ENCODE peak calls at places on chromosomes 4 and X, in eight cellular contexts. One of them, this sample, is unnamed.

GRCh38 chr4:186739317-186739716 is 15.7 kb upstream of the FAT1 start:
- DNase-seq in body of pancreas: no peak
- DNase-seq in uterus: no peak
- DNase-seq in PC-3: no peak
- DNase-seq in IMR-90: no peak
- DNase-seq in cardiac muscle cell: no peak
- DNase-seq in mammary epithelial cell: no peak
- DNase-seq in upper lobe of right lung: no peak
- DNase-seq in this sample: no peak

GRCh38 chrX:22760513-22761057 is 239.2 kb upstream of the DDX53 start:
- DNase-seq in body of pancreas: no peak
- DNase-seq in uterus: no peak
- DNase-seq in PC-3: no peak
- DNase-seq in IMR-90: no peak
- DNase-seq in cardiac muscle cell: no peak
- DNase-seq in mammary epithelial cell: no peak
- DNase-seq in upper lobe of right lung: no peak
- DNase-seq in this sample: no peak

GRCh38 chr4:173591760-173592159 is 61.7 kb upstream of the HAND2 start:
- DNase-seq in body of pancreas: no peak
- DNase-seq in uterus: no peak
- DNase-seq in PC-3: no peak
- DNase-seq in IMR-90: no peak
- DNase-seq in cardiac muscle cell: no peak
- DNase-seq in mammary epithelial cell: no peak
- DNase-seq in upper lobe of right lung: no peak
- DNase-seq in this sample: no peak

GRCh38 chr4:143514432-143514831 is 930 bp downstream of the SMARCA5 start:
- DNase-seq in body of pancreas: peak; percentile 46
- DNase-seq in uterus: peak; percentile 33
- DNase-seq in PC-3: peak; percentile 33
- DNase-seq in IMR-90: peak; percentile 48
- DNase-seq in cardiac muscle cell: peak; percentile 69
- DNase-seq in mammary epithelial cell: peak; percentile 48
- DNase-seq in upper lobe of right lung: peak; percentile 68
- DNase-seq in this sample: peak; percentile 58

GRCh38 chrX:134512566-134512965 is 52.6 kb downstream of the HPRT1 start:
- DNase-seq in body of pancreas: no peak
- DNase-seq in uterus: no peak
- DNase-seq in PC-3: peak; percentile 91
- DNase-seq in IMR-90: peak; percentile 89
- DNase-seq in cardiac muscle cell: peak; percentile 68
- DNase-seq in mammary epithelial cell: peak; percentile 88
- DNase-seq in upper lobe of right lung: no peak
- DNase-seq in this sample: no peak

GRCh38 chr4:184370711-184371389 is 103.5 kb downstream of the IRF2 start:
- DNase-seq in body of pancreas: no peak
- DNase-seq in uterus: no peak
- DNase-seq in PC-3: no peak
- DNase-seq in IMR-90: peak; percentile 29
- DNase-seq in cardiac muscle cell: peak; percentile 85
- DNase-seq in mammary epithelial cell: no peak
- DNase-seq in upper lobe of right lung: no peak
- DNase-seq in this sample: no peak

GRCh38 chrX:46582325-46582724 is 8.8 kb downstream of the CHST7 start:
- DNase-seq in body of pancreas: no peak
- DNase-seq in uterus: no peak
- DNase-seq in PC-3: peak; percentile 42
- DNase-seq in IMR-90: peak; percentile 41
- DNase-seq in cardiac muscle cell: peak; percentile 49
- DNase-seq in mammary epithelial cell: peak; percentile 37
- DNase-seq in upper lobe of right lung: no peak
- DNase-seq in this sample: no peak

GRCh38 chr4:87633239-87633638 is 16.8 kb upstream of the DMP1 start:
- DNase-seq in body of pancreas: no peak
- DNase-seq in uterus: no peak
- DNase-seq in PC-3: no peak
- DNase-seq in IMR-90: peak; percentile 3
- DNase-seq in cardiac muscle cell: peak; percentile 80
- DNase-seq in mammary epithelial cell: no peak
- DNase-seq in upper lobe of right lung: no peak
- DNase-seq in this sample: peak; percentile 32

GRCh38 chr4:174686826-174687225 is 142.2 kb downstream of the GLRA3 start:
- DNase-seq in body of pancreas: no peak
- DNase-seq in uterus: no peak
- DNase-seq in PC-3: no peak
- DNase-seq in IMR-90: no peak
- DNase-seq in cardiac muscle cell: no peak
- DNase-seq in mammary epithelial cell: no peak
- DNase-seq in upper lobe of right lung: no peak
- DNase-seq in this sample: no peak

GRCh38 chr4:74228691-74229640 is 71.0 kb downstream of the MTHFD2L start:
- DNase-seq in body of pancreas: peak; percentile 80
- DNase-seq in uterus: peak; percentile 33
- DNase-seq in PC-3: peak; percentile 97
- DNase-seq in IMR-90: peak; percentile 67
- DNase-seq in cardiac muscle cell: peak; percentile 89
- DNase-seq in mammary epithelial cell: peak; percentile 68
- DNase-seq in upper lobe of right lung: peak; percentile 70
- DNase-seq in this sample: peak; percentile 66

GRCh38 chrX:47169273-47169672 is 24.3 kb downstream of the RBM10 start:
- DNase-seq in body of pancreas: no peak
- DNase-seq in uterus: no peak
- DNase-seq in PC-3: no peak
- DNase-seq in IMR-90: no peak
- DNase-seq in cardiac muscle cell: no peak
- DNase-seq in mammary epithelial cell: no peak
- DNase-seq in upper lobe of right lung: peak; percentile 10
- DNase-seq in this sample: no peak

GRCh38 chrX:118976599-118977340 is 2.4 kb downstream of the LONRF3 start:
- DNase-seq in body of pancreas: peak; percentile 67
- DNase-seq in uterus: peak; percentile 43
- DNase-seq in PC-3: peak; percentile 70
- DNase-seq in IMR-90: no peak
- DNase-seq in cardiac muscle cell: peak; percentile 16
- DNase-seq in mammary epithelial cell: no peak
- DNase-seq in upper lobe of right lung: peak; percentile 85
- DNase-seq in this sample: peak; percentile 65

GRCh38 chr4:8308856-8309771 is 39.6 kb downstream of the HTRA3 start:
- DNase-seq in body of pancreas: peak; percentile 18
- DNase-seq in uterus: peak; percentile 81
- DNase-seq in PC-3: no peak
- DNase-seq in IMR-90: peak; percentile 44
- DNase-seq in cardiac muscle cell: peak; percentile 67
- DNase-seq in mammary epithelial cell: no peak
- DNase-seq in upper lobe of right lung: peak; percentile 67
- DNase-seq in this sample: no peak

GRCh38 chr4:67550491-67551256 is 5.4 kb upstream of the CENPC start:
- DNase-seq in body of pancreas: no peak
- DNase-seq in uterus: no peak
- DNase-seq in PC-3: no peak
- DNase-seq in IMR-90: no peak
- DNase-seq in cardiac muscle cell: no peak
- DNase-seq in mammary epithelial cell: no peak
- DNase-seq in upper lobe of right lung: no peak
- DNase-seq in this sample: no peak

GRCh38 chr4:128565565-128566186 is 243.8 kb upstream of the JADE1 start:
- DNase-seq in body of pancreas: peak; percentile 83
- DNase-seq in uterus: peak; percentile 32
- DNase-seq in PC-3: peak; percentile 46
- DNase-seq in IMR-90: no peak
- DNase-seq in cardiac muscle cell: peak; percentile 67
- DNase-seq in mammary epithelial cell: no peak
- DNase-seq in upper lobe of right lung: peak; percentile 69
- DNase-seq in this sample: peak; percentile 83

GRCh38 chr4:5033266-5033945 is 14.1 kb upstream of the CYTL1 start:
- DNase-seq in body of pancreas: no peak
- DNase-seq in uterus: peak; percentile 27
- DNase-seq in PC-3: no peak
- DNase-seq in IMR-90: no peak
- DNase-seq in cardiac muscle cell: peak; percentile 41
- DNase-seq in mammary epithelial cell: no peak
- DNase-seq in upper lobe of right lung: no peak
- DNase-seq in this sample: peak; percentile 24

GRCh38 chrX:149940015-149940716 is 1.9 kb upstream of the EOLA2 start:
- DNase-seq in body of pancreas: peak; percentile 96
- DNase-seq in uterus: peak; percentile 94
- DNase-seq in PC-3: peak; percentile 94
- DNase-seq in IMR-90: peak; percentile 98
- DNase-seq in cardiac muscle cell: peak; percentile 99
- DNase-seq in mammary epithelial cell: peak; percentile 94
- DNase-seq in upper lobe of right lung: peak; percentile 96
- DNase-seq in this sample: peak; percentile 98
- TF ChIP-seq CTCF in body of pancreas: peak; percentile 65
- TF ChIP-seq CTCF in uterus: peak; percentile 59
- TF ChIP-seq CTCF in PC-3: no peak
- TF ChIP-seq CTCF in IMR-90: peak; percentile 57
- TF ChIP-seq CTCF in cardiac muscle cell: no peak
- TF ChIP-seq CTCF in mammary epithelial cell: peak; percentile 29
- TF ChIP-seq CTCF in upper lobe of right lung: peak; percentile 48
- TF ChIP-seq CTCF in this sample: peak; percentile 28

GRCh38 chr4:2081540-2081939 is 22.4 kb downstream of the NAT8L start:
- DNase-seq in body of pancreas: no peak
- DNase-seq in uterus: no peak
- DNase-seq in PC-3: no peak
- DNase-seq in IMR-90: no peak
- DNase-seq in cardiac muscle cell: no peak
- DNase-seq in mammary epithelial cell: no peak
- DNase-seq in upper lobe of right lung: peak; percentile 40
- DNase-seq in this sample: no peak
- H3K4me1 ChIP-seq in body of pancreas: no peaks in the 10 kb centered on the region
- H3K4me1 ChIP-seq in uterus: no peaks in the 10 kb centered on the region
- H3K4me1 ChIP-seq in PC-3: peaks cover 4% of the 10 kb centered on the region
- H3K4me1 ChIP-seq in IMR-90: no peaks in the 10 kb centered on the region
- H3K4me1 ChIP-seq in cardiac muscle cell: no peaks in the 10 kb centered on the region
- H3K4me1 ChIP-seq in mammary epithelial cell: no peaks in the 10 kb centered on the region
- H3K4me1 ChIP-seq in upper lobe of right lung: no peaks in the 10 kb centered on the region
- H3K4me1 ChIP-seq in this sample: no peaks in the 10 kb centered on the region

GRCh38 chr4:176995-177394 is 52.7 kb downstream of the ZNF718 start:
- DNase-seq in body of pancreas: no peak
- DNase-seq in uterus: no peak
- DNase-seq in PC-3: no peak
- DNase-seq in IMR-90: no peak
- DNase-seq in cardiac muscle cell: no peak
- DNase-seq in mammary epithelial cell: no peak
- DNase-seq in upper lobe of right lung: no peak
- DNase-seq in this sample: no peak

GRCh38 chr4:175986-176385 is 51.7 kb downstream of the ZNF718 start:
- DNase-seq in body of pancreas: no peak
- DNase-seq in uterus: no peak
- DNase-seq in PC-3: no peak
- DNase-seq in IMR-90: no peak
- DNase-seq in cardiac muscle cell: no peak
- DNase-seq in mammary epithelial cell: no peak
- DNase-seq in upper lobe of right lung: no peak
- DNase-seq in this sample: no peak

GRCh38 chr4:173666-174314 is 49.5 kb downstream of the ZNF718 start:
- DNase-seq in body of pancreas: no peak
- DNase-seq in uterus: no peak
- DNase-seq in PC-3: no peak
- DNase-seq in IMR-90: no peak
- DNase-seq in cardiac muscle cell: no peak
- DNase-seq in mammary epithelial cell: no peak
- DNase-seq in upper lobe of right lung: no peak
- DNase-seq in this sample: no peak
- H3K9me3 ChIP-seq in body of pancreas: peaks cover 57% of the 10 kb centered on the region
- H3K9me3 ChIP-seq in uterus: no peaks in the 10 kb centered on the region
- H3K9me3 ChIP-seq in PC-3: peaks cover 7% of the 10 kb centered on the region
- H3K9me3 ChIP-seq in IMR-90: peaks cover 36% of the 10 kb centered on the region
- H3K9me3 ChIP-seq in cardiac muscle cell: peaks cover 2% of the 10 kb centered on the region
- H3K9me3 ChIP-seq in mammary epithelial cell: peaks cover 34% of the 10 kb centered on the region
- H3K9me3 ChIP-seq in upper lobe of right lung: peaks cover 77% of the 10 kb centered on the region
- H3K9me3 ChIP-seq in this sample: peaks cover 9% of the 10 kb centered on the region

DNA sequence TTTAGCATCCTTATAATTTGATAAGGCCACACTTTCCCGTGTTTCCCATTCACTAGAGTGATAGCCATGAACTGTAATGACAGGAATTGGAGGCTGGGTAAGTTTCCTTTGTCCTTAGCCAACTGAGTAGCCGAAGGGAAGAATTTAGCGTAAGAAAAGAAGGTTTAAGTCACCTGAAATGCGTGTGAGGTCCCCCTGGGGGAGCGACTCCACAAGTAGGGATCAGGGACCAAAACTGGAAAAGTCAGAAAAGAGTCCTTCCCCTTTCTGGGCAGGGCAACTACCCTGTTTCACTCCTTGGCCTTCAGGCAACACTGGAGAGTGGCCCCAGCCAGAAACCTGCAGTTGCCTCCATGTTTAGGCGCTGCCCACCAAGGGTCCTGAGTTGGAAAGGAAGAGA is 81.6 kb upstream of the MED14 start:
- DNase-seq in body of pancreas: no peak
- DNase-seq in uterus: no peak
- DNase-seq in PC-3: no peak
- DNase-seq in IMR-90: no peak
- DNase-seq in cardiac muscle cell: no peak
- DNase-seq in mammary epithelial cell: no peak
- DNase-seq in upper lobe of right lung: no peak
- DNase-seq in this sample: no peak
- TF ChIP-seq CTCF in body of pancreas: no peak
- TF ChIP-seq CTCF in uterus: no peak
- TF ChIP-seq CTCF in PC-3: no peak
- TF ChIP-seq CTCF in IMR-90: no peak
- TF ChIP-seq CTCF in cardiac muscle cell: no peak
- TF ChIP-seq CTCF in mammary epithelial cell: no peak
- TF ChIP-seq CTCF in upper lobe of right lung: no peak
- TF ChIP-seq CTCF in this sample: no peak

GRCh38 chrX:25013593-25014365 is 2.0 kb downstream of the ARX start:
- DNase-seq in body of pancreas: no peak
- DNase-seq in uterus: no peak
- DNase-seq in PC-3: no peak
- DNase-seq in IMR-90: no peak
- DNase-seq in cardiac muscle cell: no peak
- DNase-seq in mammary epithelial cell: no peak
- DNase-seq in upper lobe of right lung: no peak
- DNase-seq in this sample: no peak
- H3K4me1 ChIP-seq in body of pancreas: peaks cover 11% of the 10 kb centered on the region
- H3K4me1 ChIP-seq in uterus: no peaks in the 10 kb centered on the region
- H3K4me1 ChIP-seq in PC-3: no peaks in the 10 kb centered on the region
- H3K4me1 ChIP-seq in IMR-90: no peaks in the 10 kb centered on the region
- H3K4me1 ChIP-seq in cardiac muscle cell: peaks cover 12% of the 10 kb centered on the region
- H3K4me1 ChIP-seq in mammary epithelial cell: peaks cover 8% of the 10 kb centered on the region
- H3K4me1 ChIP-seq in upper lobe of right lung: peaks cover 4% of the 10 kb centered on the region
- H3K4me1 ChIP-seq in this sample: no peaks in the 10 kb centered on the region

GRCh38 chrX:55546956-55547355 is 57.3 kb upstream of the USP51 start:
- DNase-seq in body of pancreas: no peak
- DNase-seq in uterus: no peak
- DNase-seq in PC-3: no peak
- DNase-seq in IMR-90: no peak
- DNase-seq in cardiac muscle cell: peak; percentile 19
- DNase-seq in mammary epithelial cell: no peak
- DNase-seq in upper lobe of right lung: no peak
- DNase-seq in this sample: no peak
- H3K9me3 ChIP-seq in body of pancreas: no peaks in the 10 kb centered on the region
- H3K9me3 ChIP-seq in uterus: no peaks in the 10 kb centered on the region
- H3K9me3 ChIP-seq in PC-3: no peaks in the 10 kb centered on the region
- H3K9me3 ChIP-seq in IMR-90: no peaks in the 10 kb centered on the region
- H3K9me3 ChIP-seq in cardiac muscle cell: no peaks in the 10 kb centered on the region
- H3K9me3 ChIP-seq in mammary epithelial cell: no peaks in the 10 kb centered on the region
- H3K9me3 ChIP-seq in upper lobe of right lung: no peaks in the 10 kb centered on the region
- H3K9me3 ChIP-seq in this sample: no peaks in the 10 kb centered on the region